ENCODE peak calls at places on chromosomes 5 and 9, in six cellular contexts. P, W, B, T, G and Y are unnamed samples.

GRCh38 chr5:160230686-160231527 is 1.6 kb downstream of the FABP6 start:
- DNase-seq in G (peak; percentile 81), P (peak; percentile 57), W (no peak), B (peak; percentile 70), T (no peak), Y (peak; percentile 43)

GRCh38 chr5:372911-373709 is 51.6 kb downstream of the AHRR start:
- DNase-seq in T (peak; percentile 86), P (no peak), W (no peak), G (peak; percentile 71), B (no peak), Y (peak; percentile 15)

GRCh38 chr5:140246378-140247122 is 56.4 kb downstream of the PFDN1 start:
- DNase-seq in G (no peak), W (no peak), B (no peak), P (peak; percentile 94), T (peak; percentile 96), Y (peak; percentile 73)

GRCh38 chr5:74241751-74242140 is 398.8 kb downstream of the ENC1 start:
- DNase-seq in B (no peak), T (no peak), G (no peak), P (peak; percentile 58), W (no peak), Y (no peak)

GRCh38 chr5:94361832-94362754 is 256.3 kb downstream of the KIAA0825 start:
- DNase-seq in P (no peak), T (no peak), G (no peak), W (no peak), B (no peak), Y (no peak)

GRCh38 chr5:1636981-1637638 is 113.3 kb upstream of the LPCAT1 start:
- DNase-seq in B (no peak), W (no peak), P (no peak), G (peak; percentile 71), T (no peak), Y (no peak)

GRCh38 chr5:35852084-35852734 is 4.5 kb upstream of the IL7R start:
- DNase-seq in B (no peak), W (no peak), P (peak; percentile 15), T (peak; percentile 49), G (no peak), Y (peak; percentile 35)

GRCh38 chr9:79969866-79970265 is 398.1 kb downstream of the TLE4 start:
- DNase-seq in B (no peak), P (no peak), T (no peak), G (no peak), W (no peak), Y (no peak)

GRCh38 chr5:123487298-123487697 is 24.7 kb upstream of the CSNK1G3 start:
- DNase-seq in G (no peak), B (no peak), W (peak; percentile 14), P (peak; percentile 82), T (no peak), Y (no peak)

GRCh38 chr9:135512241-135512603 is 9.0 kb upstream of the LCN1 start:
- DNase-seq in W (no peak), B (no peak), T (peak; percentile 43), P (no peak), G (no peak), Y (no peak)

GRCh38 chr9:70933318-70933717 is 188.1 kb downstream of the TRPM3 start:
- DNase-seq in G (no peak), T (no peak), W (no peak), P (peak; percentile 50), B (no peak), Y (no peak)

GRCh38 chr9:122197334-122197872 is 31.4 kb downstream of the LHX6 start:
- DNase-seq in B (no peak), P (no peak), T (peak; percentile 75), W (no peak), G (peak; percentile 16), Y (no peak)

GRCh38 chr5:43168175-43168574 is 23.9 kb upstream of the NIM1K start:
- DNase-seq in B (no peak), P (no peak), T (no peak), G (no peak), W (no peak), Y (no peak)

GRCh38 chr9:126439402-126439765 is 112.8 kb downstream of the MVB12B start:
- DNase-seq in G (no peak), W (no peak), T (peak; percentile 95), B (no peak), P (peak; percentile 92), Y (no peak)

GRCh38 chr9:70056545-70056944 is 12.9 kb downstream of the MAMDC2 start:
- DNase-seq in G (no peak), T (no peak), W (no peak), P (no peak), B (no peak), Y (no peak)

GRCh38 chr9:92378825-92379535 is 25.4 kb downstream of the OGN start:
- DNase-seq in P (peak; percentile 66), G (no peak), W (no peak), T (peak; percentile 38), B (no peak), Y (no peak)

GRCh38 chr5:132294728-132295504 is 722 bp downstream of the SLC22A4 start:
- DNase-seq in G (peak; percentile 91), T (peak; percentile 90), B (peak; percentile 90), P (peak; percentile 97), W (peak; percentile 50), Y (peak; percentile 32)

GRCh38 chr5:181219262-181220177 is 3.6 kb upstream of the TRIM41 start:
- DNase-seq in G (no peak), P (no peak), W (no peak), T (no peak), B (no peak), Y (no peak)

GRCh38 chr5:138753794-138754698 is 821 bp downstream of the CTNNA1 start:
- DNase-seq in P (peak; percentile 95), B (peak; percentile 96), W (peak; percentile 92), G (peak; percentile 97), T (peak; percentile 93), Y (peak; percentile 94)

GRCh38 chr5:170450041-170450660 is 53.7 kb upstream of the KCNIP1 start:
- DNase-seq in W (no peak), T (no peak), B (no peak), G (no peak), P (no peak), Y (no peak)

GRCh38 chr5:146620663-146621051 is 104.7 kb upstream of the GPR151 start:
- DNase-seq in G (no peak), W (peak; percentile 70), T (no peak), P (no peak), B (no peak), Y (no peak)

GRCh38 chr9:109012009-109012875 is 1.1 kb downstream of the CTNNAL1 start:
- DNase-seq in P (peak; percentile 99), W (peak; percentile 45), G (peak; percentile 89), B (peak; percentile 61), T (peak; percentile 84), Y (peak; percentile 44)

GRCh38 chr9:4837768-4838546 is 45.2 kb downstream of the RCL1 start:
- DNase-seq in P (peak; percentile 94), W (no peak), T (peak; percentile 83), G (peak; percentile 76), B (no peak), Y (no peak)

GRCh38 chr9:136625101-136626065 is 37.3 kb upstream of the EGFL7 start:
- DNase-seq in G (peak; percentile 92), T (peak; percentile 98), B (peak; percentile 86), P (peak; percentile 51), W (peak; percentile 79), Y (peak; percentile 76)

GRCh38 chr5:82561786-82562185 is 283.6 kb upstream of the RPS23 start:
- DNase-seq in G (no peak), P (no peak), B (no peak), T (no peak), W (no peak), Y (no peak)

DNA sequence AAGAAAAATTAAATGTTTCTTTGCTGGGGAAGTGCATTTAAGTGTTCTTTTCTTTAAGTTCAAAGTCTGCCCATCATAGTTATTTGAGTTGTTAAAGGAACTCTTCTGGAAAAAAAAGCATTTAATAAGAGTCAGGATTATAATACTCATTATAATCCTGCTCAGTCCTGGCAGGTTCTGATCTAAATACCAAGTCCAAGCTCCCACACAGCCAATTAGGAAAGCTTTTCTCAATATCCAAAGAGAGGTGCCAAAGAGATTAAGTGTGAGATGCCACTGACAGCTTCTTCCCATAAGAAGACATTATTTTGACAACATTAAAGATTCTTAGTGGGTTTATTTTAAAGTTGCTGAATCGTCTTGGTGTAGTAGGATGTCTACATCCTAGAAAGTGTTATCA is 235.2 kb upstream of the DAB2 start:
- DNase-seq in W (no peak), T (peak; percentile 48), P (no peak), G (no peak), B (no peak), Y (no peak)
- H3K4me1 ChIP-seq in W (no peaks in the 10 kb centered on the region), T (peaks cover 7% of the 10 kb centered on the region), P (peaks cover 12% of the 10 kb centered on the region), G (no peaks in the 10 kb centered on the region), B (no peaks in the 10 kb centered on the region), Y (no peaks in the 10 kb centered on the region)

DNA sequence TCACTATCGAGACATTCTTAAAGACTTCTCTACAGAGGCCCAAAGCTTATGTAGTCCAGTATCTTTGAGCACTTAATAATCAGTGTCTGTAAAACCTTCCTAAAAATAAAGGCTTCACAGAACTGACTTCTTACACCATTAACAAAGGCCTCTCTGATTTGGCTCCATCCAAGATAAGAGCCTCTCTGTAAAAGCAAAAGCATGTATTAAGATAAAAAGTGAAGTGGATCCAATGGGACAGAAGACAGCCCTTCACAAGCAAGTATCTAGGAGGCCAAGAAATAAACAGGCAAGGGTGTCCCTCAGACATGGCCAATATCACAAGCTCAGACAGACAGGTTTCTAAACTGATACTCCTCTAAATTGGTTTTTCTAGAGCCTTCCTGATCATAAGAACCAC is 11.9 kb downstream of the LHFPL2 start:
- DNase-seq in G (no peak), T (no peak), B (no peak), W (peak; percentile 76), P (no peak), Y (no peak)
- H3K4me1 ChIP-seq in G (peaks cover 6% of the 10 kb centered on the region), T (peaks cover 58% of the 10 kb centered on the region), B (peaks cover 11% of the 10 kb centered on the region), W (peaks cover 89% of the 10 kb centered on the region), P (peaks cover 30% of the 10 kb centered on the region), Y (peaks cover 73% of the 10 kb centered on the region)

GRCh38 chr5:39217365-39218281 is 1.7 kb downstream of the FYB1 start:
- DNase-seq in T (peak; percentile 79), B (peak; percentile 68), W (peak; percentile 77), G (peak; percentile 79), P (peak; percentile 93), Y (peak; percentile 91)
- H3K4me1 ChIP-seq in T (no peaks in the 10 kb centered on the region), B (peaks cover 12% of the 10 kb centered on the region), W (no peaks in the 10 kb centered on the region), G (no peaks in the 10 kb centered on the region), P (peaks cover 13% of the 10 kb centered on the region), Y (no peaks in the 10 kb centered on the region)

GRCh38 chr5:151123897-151124751 is 33.5 kb downstream of the ANXA6 start:
- DNase-seq in P (peak; percentile 45), B (no peak), G (peak; percentile 89), W (no peak), T (no peak), Y (peak; percentile 43)
- H3K4me1 ChIP-seq in P (no peaks in the 10 kb centered on the region), B (peaks cover 26% of the 10 kb centered on the region), G (no peaks in the 10 kb centered on the region), W (no peaks in the 10 kb centered on the region), T (peaks cover 5% of the 10 kb centered on the region), Y (no peaks in the 10 kb centered on the region)